ENCODE peak calls at places on chromosomes 11 and 22, in six cellular contexts. I, E, K, T, V and N are unnamed samples. For H3K4me1, the result is how much of the 10 kb centered on the place peaks cover.

GRCh38 chr11:11946180-11946579 is 62.2 kb downstream of the DKK3 start:
- DNase-seq in E (peak), I (no peak), T (no peak), K (no peak), V (no peak), N (no peak)

GRCh38 chr11:107716884-107717532 is 5.2 kb upstream of the SLN start:
- DNase-seq in V (no peak), E (peak), I (no peak), K (no peak), T (no peak), N (no peak)

GRCh38 chr11:47551086-47551485 is 1.8 kb downstream of the CELF1 start:
- DNase-seq in I (no peak), K (no peak), T (peak), E (peak), V (no peak), N (no peak)

GRCh38 chr11:130582994-130583393 is 134.5 kb downstream of the ADAMTS15 start:
- DNase-seq in V (no peak), T (no peak), E (no peak), I (no peak), K (no peak), N (no peak)

GRCh38 chr22:22210375-22210774 is 34.2 kb upstream of the VPREB1 start:
- DNase-seq in T (no peak), E (peak), I (no peak), V (no peak), K (no peak), N (no peak)

GRCh38 chr11:96000064-96000463 is 76.2 kb upstream of the MTMR2 start:
- DNase-seq in E (peak), I (no peak), T (no peak), K (no peak), V (no peak), N (no peak)

GRCh38 chr11:46413755-46414465 is 22.3 kb upstream of the CHRM4 start:
- DNase-seq in E (peak), V (no peak), I (no peak), T (no peak), K (no peak), N (no peak)

GRCh38 chr11:118251858-118252652 is at the start of gene MPZL3:
- DNase-seq in E (peak), K (peak), T (peak), V (peak), I (peak), N (peak)

GRCh38 chr11:111414267-111414931 is 35.3 kb upstream of the POU2AF1 start:
- DNase-seq in T (no peak), E (no peak), V (no peak), I (no peak), K (no peak), N (peak)

GRCh38 chr22:19536564-19536963 is 12.4 kb upstream of the CLDN5 start:
- DNase-seq in T (no peak), V (peak), I (no peak), E (no peak), K (no peak), N (no peak)

GRCh38 chr11:133948711-133949110 is 8.1 kb downstream of the IGSF9B start:
- DNase-seq in K (no peak), T (no peak), V (no peak), E (no peak), I (no peak), N (no peak)

GRCh38 chr22:38162881-38163843 is 18.5 kb downstream of the PLA2G6 start:
- DNase-seq in K (no peak), E (no peak), V (no peak), I (peak), T (no peak), N (no peak)

GRCh38 chr11:109864834-109865557 is 228.2 kb upstream of the ZC3H12C start:
- DNase-seq in I (no peak), K (no peak), V (no peak), T (no peak), E (no peak), N (no peak)

GRCh38 chr11:32334822-32335221 is 100.5 kb downstream of the WT1 start:
- DNase-seq in K (no peak), I (peak), T (peak), E (peak), V (no peak), N (no peak)

GRCh38 chr11:122748968-122749687 is 89.2 kb upstream of the CRTAM start:
- DNase-seq in K (no peak), E (peak), V (no peak), I (no peak), T (no peak), N (no peak)

GRCh38 chr22:35274154-35274871 is 17.0 kb downstream of the HMGXB4 start:
- DNase-seq in K (no peak), I (no peak), T (no peak), V (no peak), E (peak), N (no peak)

GRCh38 chr11:13923716-13924650 is 38.5 kb upstream of the SPON1 start:
- DNase-seq in E (peak), T (no peak), V (no peak), I (no peak), K (no peak), N (no peak)

GRCh38 chr11:122731500-122731913 is 76.0 kb downstream of the UBASH3B start:
- DNase-seq in I (no peak), T (no peak), V (no peak), E (peak), K (no peak), N (no peak)

GRCh38 chr11:86559311-86559945 is 113.0 kb downstream of the ME3 start:
- DNase-seq in V (no peak), T (peak), K (no peak), I (no peak), E (peak), N (peak)

GRCh38 chr22:33271390-33272161 is 213.4 kb upstream of the SYN3 start:
- DNase-seq in I (no peak), V (no peak), K (no peak), E (no peak), T (no peak), N (no peak)

GRCh38 chr11:35177370-35177769 is 38.4 kb downstream of the CD44 start:
- DNase-seq in I (no peak), E (no peak), T (no peak), V (no peak), K (no peak), N (no peak)

GRCh38 chr11:34789196-34789834 is 126.9 kb downstream of the APIP start:
- DNase-seq in V (no peak), I (no peak), T (no peak), K (no peak), E (no peak), N (no peak)

GRCh38 chr11:43558056-43558455 is 122.5 kb upstream of the HSD17B12 start:
- DNase-seq in I (no peak), K (no peak), T (no peak), V (no peak), E (no peak), N (no peak)

GRCh38 chr11:73376803-73377629 is 817 bp downstream of the RELT start:
- DNase-seq in V (no peak), K (no peak), E (peak), I (peak), T (peak), N (no peak)

GRCh38 chr11:35303596-35304392 is 115.6 kb downstream of the SLC1A2 start:
- DNase-seq in I (no peak), V (peak), K (no peak), T (no peak), E (peak), N (no peak)

GRCh38 chr11:103547009-103547408 is 437.8 kb downstream of the DYNC2H1 start:
- DNase-seq in K (no peak), T (no peak), I (no peak), E (no peak), V (no peak), N (no peak)

GRCh38 chr22:50311606-50312351 is 4.3 kb upstream of the PLXNB2 start:
- DNase-seq in I (no peak), V (no peak), T (no peak), E (no peak), K (no peak), N (no peak)

GRCh38 chr22:36411589-36412258 is 24.0 kb upstream of the MYH9 start:
- DNase-seq in V (no peak), E (no peak), I (peak), K (no peak), T (no peak), N (no peak)

GRCh38 chr11:119795231-119795630 is 66.2 kb upstream of the NECTIN1 start:
- DNase-seq in V (no peak), T (peak), K (no peak), E (peak), I (no peak), N (no peak)

GRCh38 chr11:71563401-71563800 is 2.0 kb upstream of the KRTAP5-10 start:
- DNase-seq in V (no peak), E (peak), K (peak), T (peak), I (peak), N (peak)

GRCh38 chr11:72225411-72225951 is 914 bp downstream of the INPPL1 start:
- DNase-seq in T (peak), I (peak), K (no peak), E (peak), V (no peak), N (peak)

GRCh38 chr11:67268036-67268683 is 1.9 kb downstream of the GRK2 start:
- DNase-seq in E (no peak), I (no peak), V (no peak), T (no peak), K (no peak), N (no peak)
- H3K4me1 ChIP-seq in E (under half), I (under half), V (half or more), T (under half), K (under half), N (under half)

DNA sequence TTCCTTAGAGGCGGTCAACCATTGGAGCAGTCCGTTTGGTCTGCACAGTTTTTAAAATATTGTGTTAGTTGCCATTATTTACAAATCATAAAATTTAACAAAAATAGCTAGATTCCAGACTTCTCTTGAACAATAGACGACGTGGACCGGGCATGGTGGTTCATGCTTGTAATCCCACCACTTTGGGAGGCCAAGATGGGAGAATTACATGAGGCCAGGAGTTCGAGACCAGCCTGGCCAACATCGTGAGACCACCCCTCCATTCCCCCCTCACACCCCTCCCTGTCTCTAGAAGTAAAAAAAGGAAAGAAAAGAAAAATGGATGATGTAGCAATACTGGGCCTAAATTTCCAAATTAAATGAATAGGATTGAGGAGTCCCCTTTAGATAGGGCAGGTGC is 965 bp downstream of the SLC37A2 start:
- DNase-seq in I (no peak), K (no peak), T (no peak), V (no peak), E (no peak), N (no peak)
- H3K4me1 ChIP-seq in I (under half), K (under half), T (under half), V (under half), E (under half), N (under half)

GRCh38 chr11:4161305-4161704 is 66.7 kb downstream of the RRM1 start:
- DNase-seq in E (no peak), K (no peak), I (no peak), T (peak), V (no peak), N (no peak)
- H3K4me1 ChIP-seq in E (under half), K (under half), I (under half), T (under half), V (under half), N (under half)

DNA sequence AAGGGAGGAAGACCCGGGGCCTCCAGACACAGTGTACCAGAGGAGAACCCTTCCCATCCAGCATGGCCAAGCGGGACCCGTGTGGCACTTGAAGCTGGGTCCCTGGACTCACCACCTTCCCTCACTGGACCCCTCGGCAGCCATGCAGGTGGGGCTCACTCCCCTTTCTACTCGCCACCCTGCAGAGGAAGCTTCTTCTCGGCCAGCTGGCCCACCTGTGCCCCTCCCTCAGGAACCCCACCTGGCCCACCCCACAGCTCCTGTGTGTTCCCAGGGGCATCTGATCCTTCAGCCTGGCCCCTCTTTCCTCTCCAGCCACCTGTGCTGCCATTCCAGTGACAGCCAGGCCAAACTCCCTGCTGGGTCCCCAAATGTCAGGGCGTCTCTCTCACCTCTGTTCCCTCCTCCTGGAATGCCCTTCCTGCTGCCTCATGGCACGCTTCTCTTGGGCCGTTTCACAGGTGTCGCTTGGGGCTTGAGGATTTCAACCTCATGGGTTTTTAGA is 38.0 kb downstream of the IGF2 start:
- DNase-seq in T (no peak), E (no peak), K (no peak), V (no peak), I (no peak), N (no peak)
- H3K4me1 ChIP-seq in T (under half), E (under half), K (under half), V (under half), I (under half), N (under half)

DNA sequence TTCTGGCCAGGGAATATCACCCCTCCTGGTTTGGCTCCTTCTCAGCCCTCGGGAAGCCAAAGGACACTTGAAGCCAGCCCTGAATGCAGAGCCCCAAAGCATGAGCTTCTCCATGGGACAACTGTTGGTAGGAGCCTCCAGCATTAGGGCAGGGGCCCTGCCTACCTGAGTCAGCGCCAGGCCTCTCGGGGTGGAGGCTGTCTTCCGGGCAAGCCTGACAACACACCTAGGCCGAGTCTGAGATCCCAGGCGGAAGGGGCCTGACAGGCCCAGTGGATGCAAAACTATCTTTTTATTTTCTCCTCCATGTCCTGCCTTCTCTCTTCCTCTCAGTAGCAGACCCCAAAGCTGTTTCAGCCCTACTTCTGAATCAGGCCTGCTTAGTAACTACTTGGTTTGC is 27.6 kb downstream of the RCOR2 start:
- DNase-seq in E (no peak), K (no peak), T (no peak), I (no peak), V (no peak), N (no peak)
- H3K4me1 ChIP-seq in E (under half), K (under half), T (under half), I (under half), V (half or more), N (under half)

GRCh38 chr11:117042689-117043088 is 55.5 kb downstream of the SIK3 start:
- DNase-seq in E (no peak), V (no peak), K (no peak), T (no peak), I (no peak), N (no peak)

GRCh38 chr11:117037279-117037951 is 60.8 kb downstream of the SIK3 start:
- DNase-seq in K (no peak), E (no peak), T (peak), V (no peak), I (no peak), N (no peak)

GRCh38 chr11:117039270-117039669 is 59.0 kb downstream of the SIK3 start:
- DNase-seq in E (no peak), T (no peak), I (no peak), K (no peak), V (no peak), N (no peak)

GRCh38 chr11:117037952-117038350 is 60.3 kb downstream of the SIK3 start:
- DNase-seq in T (no peak), V (no peak), I (no peak), K (no peak), E (no peak), N (no peak)

DNA sequence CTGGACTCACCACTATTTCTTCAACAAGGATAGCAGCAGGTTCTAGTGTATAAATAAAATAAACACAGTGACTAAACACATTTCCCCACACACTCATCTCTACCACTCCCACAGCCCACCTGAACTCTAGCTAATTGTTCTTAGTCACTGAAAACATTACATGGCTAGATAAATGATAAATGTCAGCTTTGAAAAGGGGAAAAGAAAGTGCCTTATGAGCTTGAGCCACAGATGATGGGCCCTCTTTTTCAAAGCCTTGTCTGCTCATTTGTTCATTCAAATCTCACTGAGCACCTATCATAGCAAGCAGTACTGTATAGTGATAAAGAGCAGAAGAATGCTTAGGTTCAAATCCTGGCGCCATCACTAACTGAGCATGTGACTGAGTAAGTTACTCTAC is 58.3 kb downstream of the SIK3 start:
- DNase-seq in K (no peak), V (no peak), E (peak), T (no peak), I (no peak), N (no peak)
- H3K4me1 ChIP-seq in K (under half), V (half or more), E (under half), T (under half), I (under half), N (under half)

GRCh38 chr22:40194656-40195055 is 16.9 kb downstream of the TNRC6B start:
- DNase-seq in I (no peak), T (no peak), V (no peak), E (no peak), K (no peak), N (no peak)
- H3K4me1 ChIP-seq in I (under half), T (under half), V (under half), E (under half), K (under half), N (under half)